ENCODE peak calls at places on chromosomes 16 and 17, in five cellular contexts. I is stimulated activated CD4-positive, alpha-beta T cell treated with anti-CD3 and anti-CD28 coated beads, Interleukin-1b, Interleukin-23, amount 100 ng/mL, for 24 hours; R is effector CD4-positive, alpha-beta T cell; N is SHP77; V is pancreas. Q is an unnamed sample.

GRCh38 chr17:50934161-50934560 is 68.0 kb upstream of the TOB1 start:
- DNase-seq in I (no peak), R (no peak), N (no peak), V (peak), Q (no peak)

GRCh38 chr17:46772879-46773620 is 45.4 kb downstream of the WNT3 start:
- DNase-seq in I (no peak), R (no peak), N (no peak), V (no peak), Q (no peak)

GRCh38 chr17:68701046-68701445 is 99.9 kb upstream of the FAM20A start:
- DNase-seq in I (no peak), R (no peak), N (no peak), V (no peak), Q (no peak)

GRCh38 chr16:84024854-84025253 is 17.7 kb downstream of the SLC38A8 start:
- DNase-seq in I (no peak), R (no peak), N (no peak), V (no peak), Q (peak)

GRCh38 chr16:67939507-67940435 is 3.1 kb upstream of the PSMB10 start:
- DNase-seq in I (peak), R (peak), N (no peak), V (peak), Q (no peak)

GRCh38 chr17:1498869-1499268 is 6.4 kb upstream of the MYO1C start:
- DNase-seq in I (no peak), R (no peak), N (no peak), V (no peak), Q (peak)

GRCh38 chr16:5042574-5043171 is 8.9 kb upstream of the NAGPA start:
- DNase-seq in I (no peak), R (no peak), N (no peak), V (no peak), Q (peak)

GRCh38 chr17:72591500-72592241 is 470.9 kb downstream of the SOX9 start:
- DNase-seq in I (no peak), R (no peak), N (peak), V (no peak), Q (no peak)

Q was measured in bronchial epithelial cell.